ENCODE peak calls at places on chromosomes 6 and 20, in five cellular contexts. L, D, F, V and H are unnamed samples.

GRCh38 chr6:149863846-149864577 is at the start of gene LRP11:
- DNase-seq in L (peak), V (peak), F (peak), D (no peak), H (peak)

GRCh38 chr20:33730946-33731692 is 677 bp upstream of the ZNF341 start:
- DNase-seq in D (no peak), F (no peak), V (no peak), L (no peak), H (no peak)

GRCh38 chr20:50957276-50957675 is 1.1 kb downstream of the DPM1 start:
- DNase-seq in L (no peak), D (no peak), V (no peak), F (no peak), H (no peak)

GRCh38 chr6:134363323-134364039 is 45.6 kb upstream of the SGK1 start:
- DNase-seq in V (no peak), F (no peak), D (no peak), L (no peak), H (no peak)

GRCh38 chr6:38876470-38876869 is 161.4 kb downstream of the DNAH8 start:
- DNase-seq in L (no peak), D (no peak), V (no peak), F (no peak), H (no peak)

GRCh38 chr6:103893082-103893481 is 966.6 kb downstream of the HACE1 start:
- DNase-seq in D (no peak), F (no peak), L (no peak), V (no peak), H (no peak)

GRCh38 chr6:165729307-165729936 is 66.4 kb upstream of the PDE10A start:
- DNase-seq in D (no peak), V (peak), F (no peak), L (peak), H (peak)

GRCh38 chr6:107713214-107713962 is 110.7 kb downstream of the SCML4 start:
- DNase-seq in V (no peak), D (no peak), L (no peak), F (no peak), H (no peak)

GRCh38 chr6:158660331-158660730 is 10.5 kb downstream of the SYTL3 start:
- DNase-seq in F (no peak), V (peak), L (peak), D (no peak), H (no peak)
- TF ChIP-seq ATF2 in F (no peak), V (no peak), L (no peak), D (no peak), H (no peak)

GRCh38 chr20:57047281-57048026 is 219.0 kb downstream of the BMP7 start:
- DNase-seq in V (peak), F (no peak), D (no peak), L (no peak), H (peak)
- TF ChIP-seq ATF2 in V (no peak), F (no peak), D (no peak), L (no peak), H (no peak)

GRCh38 chr6:37783025-37783825 is 36.3 kb upstream of the ZFAND3 start:
- DNase-seq in F (peak), V (no peak), L (peak), D (no peak), H (no peak)
- TF ChIP-seq ATF2 in F (no peak), V (no peak), L (no peak), D (no peak), H (no peak)

DNA sequence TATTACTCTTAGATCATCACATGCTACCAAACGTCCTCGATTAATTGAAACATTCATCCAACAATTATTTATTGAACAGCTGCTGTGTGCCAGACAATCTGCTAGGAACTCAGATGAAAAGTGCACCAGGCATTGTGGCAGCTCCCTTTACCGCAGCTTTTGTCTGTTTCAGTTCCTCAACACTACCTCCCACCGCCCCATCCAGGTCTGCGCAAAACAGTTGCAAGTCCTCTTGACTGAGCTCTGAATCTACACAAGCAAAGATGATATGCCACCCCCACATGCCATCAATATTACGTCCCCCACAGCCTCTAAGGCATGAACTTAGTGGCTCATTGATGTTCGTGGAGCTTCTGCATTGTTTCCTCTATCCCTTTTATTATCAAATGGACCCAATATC is 1094.5 kb upstream of the MAP3K7 start:
- DNase-seq in F (no peak), D (no peak), L (no peak), V (no peak), H (no peak)
- TF ChIP-seq ATF2 in F (no peak), D (no peak), L (no peak), V (no peak), H (no peak)

DNA sequence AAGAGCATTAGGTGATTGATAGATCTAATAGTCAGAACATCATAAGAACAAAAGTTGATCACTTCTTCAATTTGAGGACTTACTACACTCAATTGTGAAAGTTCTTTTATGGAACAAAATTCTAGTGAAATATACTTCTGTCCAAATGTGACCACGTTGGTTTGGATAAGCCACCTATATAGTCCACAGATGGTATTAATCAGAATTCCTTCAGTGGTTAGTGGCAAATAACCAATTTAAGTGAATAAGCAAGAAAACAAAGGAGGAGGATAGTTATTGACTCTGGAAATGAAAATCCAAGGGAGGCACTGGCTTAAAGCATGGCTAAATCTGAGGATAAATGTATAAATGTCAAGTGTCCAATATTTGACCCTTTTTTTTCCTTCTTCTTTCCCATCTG is 268.5 kb upstream of the MARCKS start:
- DNase-seq in F (no peak), V (no peak), L (no peak), D (no peak), H (no peak)
- TF ChIP-seq ATF2 in F (no peak), V (no peak), L (no peak), D (no peak), H (no peak)

DNA sequence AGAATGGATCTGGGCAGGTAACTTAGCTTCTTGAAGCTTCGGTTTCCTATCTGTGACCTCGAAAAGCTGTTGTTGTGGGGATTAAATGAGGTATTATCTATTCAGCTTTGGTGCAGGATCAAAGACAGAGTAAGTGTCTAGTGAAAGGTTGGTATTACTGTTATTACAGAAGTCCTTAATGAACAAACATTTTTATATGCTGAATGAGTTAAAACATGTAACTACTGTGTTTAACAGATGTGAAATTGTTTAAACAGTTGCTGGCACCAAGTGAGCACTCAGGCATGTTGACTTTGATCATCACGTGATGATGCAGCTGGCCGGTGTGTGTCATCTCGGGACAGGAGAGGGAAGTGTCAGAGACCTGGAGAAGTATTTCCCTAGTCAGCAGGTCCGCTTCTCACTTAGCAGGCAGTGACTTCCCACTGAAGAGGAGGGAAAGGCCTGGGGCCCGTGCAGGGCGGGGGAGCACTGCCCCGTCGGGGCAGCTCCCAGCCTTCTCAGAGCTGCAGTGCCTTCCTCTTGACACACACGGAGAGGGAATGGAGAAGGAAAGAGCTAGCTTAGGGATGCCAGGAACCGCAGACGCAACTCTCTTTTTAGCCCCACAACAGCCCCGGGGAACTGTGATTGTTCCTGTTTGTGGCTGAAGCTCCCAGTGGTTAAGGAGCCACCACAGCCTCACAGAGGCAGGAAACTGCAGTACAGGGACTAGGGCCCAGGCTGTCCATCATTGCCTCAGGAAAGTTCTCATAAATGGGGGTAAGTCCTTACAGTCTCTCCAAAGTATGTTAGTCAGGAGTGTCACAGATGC is 18.0 kb downstream of the TUBB2A start:
- DNase-seq in L (no peak), D (no peak), V (no peak), F (no peak), H (peak)
- TF ChIP-seq ATF2 in L (no peak), D (no peak), V (no peak), F (no peak), H (peak)

GRCh38 chr6:121932071-121933009 is 467.1 kb upstream of the HSF2 start:
- DNase-seq in F (peak), L (peak), V (no peak), D (no peak), H (peak)

DNA sequence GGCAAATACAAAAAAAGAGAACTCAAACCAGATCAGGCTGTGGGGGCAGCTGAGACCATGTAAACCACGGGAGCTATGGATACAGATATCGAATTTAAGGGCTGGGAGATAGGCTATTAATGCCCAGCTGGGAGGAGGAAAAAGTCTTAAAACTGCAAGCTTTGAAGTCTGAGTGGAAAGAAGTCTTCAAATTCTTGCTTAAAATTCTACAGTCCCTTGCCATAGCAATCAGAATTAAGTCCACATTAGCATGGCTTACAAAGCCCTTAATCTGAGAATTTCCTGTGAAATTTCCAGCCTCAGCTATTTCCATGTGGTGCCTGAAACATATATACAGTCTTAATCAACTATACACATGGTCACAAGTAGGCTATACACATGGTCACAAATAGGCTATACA is 465.0 kb upstream of the HSF2 start:
- DNase-seq in V (no peak), F (no peak), L (no peak), D (no peak), H (no peak)
- TF ChIP-seq ATF2 in V (no peak), F (no peak), L (no peak), D (no peak), H (no peak)

GRCh38 chr6:24431045-24431451 is 28.3 kb downstream of the MRS2 start:
- DNase-seq in D (no peak), L (no peak), F (peak), V (peak), H (peak)
- TF ChIP-seq ATF2 in D (no peak), L (no peak), F (no peak), V (no peak), H (no peak)

GRCh38 chr6:20379231-20379630 is 22.4 kb upstream of the E2F3 start:
- DNase-seq in V (no peak), L (no peak), F (no peak), D (no peak), H (no peak)
- TF ChIP-seq ATF2 in V (no peak), L (no peak), F (no peak), D (no peak), H (no peak)

DNA sequence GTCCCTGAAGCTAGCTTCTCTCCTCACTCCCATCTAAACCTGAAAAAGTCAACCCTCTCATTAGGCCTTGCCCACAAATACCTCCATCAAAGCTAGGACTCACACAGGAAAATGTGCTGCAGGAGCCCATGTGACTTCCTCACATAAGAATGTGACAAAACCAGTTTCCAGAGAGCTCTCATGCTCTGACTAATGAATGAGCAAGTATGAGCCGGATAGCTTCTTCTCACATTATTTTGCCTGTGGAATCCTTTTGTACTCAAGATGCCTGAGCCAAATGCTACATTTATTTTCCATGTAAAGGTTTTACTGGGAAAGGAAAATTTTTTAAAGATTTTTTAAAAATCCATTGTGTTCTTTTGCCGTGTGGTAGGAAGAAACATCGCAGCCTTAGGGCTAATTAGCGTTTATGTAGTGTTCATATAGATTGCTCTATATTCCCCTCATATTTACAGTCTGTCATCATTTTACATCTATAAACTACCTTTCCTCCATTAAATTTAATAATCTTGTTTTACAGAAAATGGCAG is 68.6 kb upstream of the CCN6 start:
- DNase-seq in L (no peak), D (no peak), V (no peak), F (peak), H (no peak)
- TF ChIP-seq ATF2 in L (no peak), D (no peak), V (no peak), F (peak), H (no peak)